ENCODE peak calls at places on chromosomes 5 and 9, in four cellular contexts. Z, C, L and S are unnamed samples.

GRCh38 chr5:130282044-130282443 is 377.8 kb downstream of the CHSY3 start:
- DNase-seq in L (no peak), C (no peak), Z (no peak), S (no peak)

GRCh38 chr9:9552665-9553064 is 1060.1 kb downstream of the PTPRD start:
- DNase-seq in C (no peak), L (no peak), Z (no peak), S (no peak)

GRCh38 chr5:59813761-59814562 is 79.6 kb downstream of the PDE4D start:
- DNase-seq in Z (peak; percentile 30), C (no peak), L (peak; percentile 60), S (peak; percentile 51)

GRCh38 chr9:114098660-114099522 is at the start of gene KIF12:
- DNase-seq in C (no peak), Z (peak; percentile 74), L (peak; percentile 86), S (peak; percentile 93)

GRCh38 chr5:28737682-28738081 is 1699.3 kb upstream of the CDH9 start:
- DNase-seq in C (no peak), L (no peak), Z (no peak), S (no peak)

GRCh38 chr5:143433680-143434079 is 30.2 kb upstream of the NR3C1 start:
- DNase-seq in Z (no peak), C (no peak), L (no peak), S (no peak)

GRCh38 chr5:11903121-11903613 is 1.1 kb downstream of the CTNND2 start:
- DNase-seq in L (no peak), C (no peak), Z (no peak), S (no peak)

GRCh38 chr5:55517804-55518203 is 17.0 kb downstream of the PLPP1 start:
- DNase-seq in Z (no peak), C (no peak), L (no peak), S (no peak)

GRCh38 chr5:82092-82491 is 9.9 kb upstream of the PLEKHG4B start:
- DNase-seq in Z (peak; percentile 52), L (peak; percentile 66), C (no peak), S (no peak)

GRCh38 chr9:119004618-119004990 is 364.6 kb downstream of the BRINP1 start:
- DNase-seq in Z (peak; percentile 12), L (no peak), C (no peak), S (no peak)

GRCh38 chr9:134433101-134433500 is 106.8 kb downstream of the RXRA start:
- DNase-seq in L (no peak), C (no peak), Z (no peak), S (no peak)

GRCh38 chr5:177131711-177132503 is 1.7 kb upstream of the NSD1 start:
- DNase-seq in L (peak; percentile 76), C (no peak), Z (no peak), S (no peak)

GRCh38 chr5:38506302-38506701 is 50.1 kb downstream of the LIFR start:
- DNase-seq in L (no peak), Z (no peak), C (no peak), S (no peak)

GRCh38 chr5:126854526-126855110 is 77.7 kb downstream of the LMNB1 start:
- DNase-seq in L (peak; percentile 33), Z (no peak), C (no peak), S (no peak)

GRCh38 chr9:91580136-91580535 is 156.5 kb upstream of the NFIL3 start:
- DNase-seq in C (no peak), Z (no peak), L (no peak), S (no peak)

GRCh38 chr9:113261917-113262671 is 13.3 kb downstream of the CDC26 start:
- DNase-seq in C (no peak), L (no peak), Z (peak; percentile 35), S (no peak)

GRCh38 chr5:17398439-17398838 is 99.6 kb upstream of the TAF11L2 start:
- DNase-seq in C (no peak), L (no peak), Z (no peak), S (peak; percentile 60)

GRCh38 chr9:98215821-98216220 is 23.4 kb upstream of the CORO2A start:
- DNase-seq in Z (no peak), L (peak; percentile 74), C (no peak), S (peak; percentile 82)

GRCh38 chr5:172906436-172906835 is 52.8 kb upstream of the RPL26L1 start:
- DNase-seq in C (peak; percentile 57), L (no peak), Z (no peak), S (no peak)

GRCh38 chr9:137264067-137264466 is 8.9 kb downstream of the NELFB start:
- DNase-seq in Z (no peak), L (no peak), C (no peak), S (no peak)

GRCh38 chr9:21381752-21382339 is 3.4 kb downstream of the IFNA2 start:
- DNase-seq in L (no peak), C (peak; percentile 94), Z (peak; percentile 36), S (no peak)

GRCh38 chr5:160097981-160098380 is 21.3 kb downstream of the PWWP2A start:
- DNase-seq in Z (no peak), L (no peak), C (no peak), S (no peak)

GRCh38 chr9:70420267-70421019 is 6.0 kb upstream of the KLF9 start:
- DNase-seq in Z (peak; percentile 87), L (peak; percentile 82), C (no peak), S (peak; percentile 78)

GRCh38 chr5:150085950-150086715 is at the start of gene CSF1R:
- DNase-seq in L (peak; percentile 36), C (no peak), Z (no peak), S (no peak)

GRCh38 chr5:95821110-95822021 is 1.2 kb downstream of the GLRX start:
- DNase-seq in L (no peak), Z (no peak), C (no peak), S (peak; percentile 68)

GRCh38 chr9:124551472-124552339 is 44.5 kb upstream of the NR5A1 start:
- DNase-seq in C (peak; percentile 4), L (peak; percentile 78), Z (peak; percentile 53), S (peak; percentile 66)

GRCh38 chr9:136961279-136962065 is 9.4 kb downstream of the LCN12 start:
- DNase-seq in C (no peak), L (no peak), Z (no peak), S (peak; percentile 66)

GRCh38 chr5:1293997-1294838 is 650 bp downstream of the TERT start:
- DNase-seq in L (peak; percentile 78), Z (no peak), C (no peak), S (peak; percentile 55)

GRCh38 chr5:115455241-115455640 is 89.3 kb downstream of the FEM1C start:
- DNase-seq in Z (no peak), C (no peak), L (no peak), S (no peak)

GRCh38 chr5:72237415-72237814 is 82.6 kb downstream of the MRPS27 start:
- DNase-seq in C (no peak), Z (no peak), L (no peak), S (no peak)

DNA sequence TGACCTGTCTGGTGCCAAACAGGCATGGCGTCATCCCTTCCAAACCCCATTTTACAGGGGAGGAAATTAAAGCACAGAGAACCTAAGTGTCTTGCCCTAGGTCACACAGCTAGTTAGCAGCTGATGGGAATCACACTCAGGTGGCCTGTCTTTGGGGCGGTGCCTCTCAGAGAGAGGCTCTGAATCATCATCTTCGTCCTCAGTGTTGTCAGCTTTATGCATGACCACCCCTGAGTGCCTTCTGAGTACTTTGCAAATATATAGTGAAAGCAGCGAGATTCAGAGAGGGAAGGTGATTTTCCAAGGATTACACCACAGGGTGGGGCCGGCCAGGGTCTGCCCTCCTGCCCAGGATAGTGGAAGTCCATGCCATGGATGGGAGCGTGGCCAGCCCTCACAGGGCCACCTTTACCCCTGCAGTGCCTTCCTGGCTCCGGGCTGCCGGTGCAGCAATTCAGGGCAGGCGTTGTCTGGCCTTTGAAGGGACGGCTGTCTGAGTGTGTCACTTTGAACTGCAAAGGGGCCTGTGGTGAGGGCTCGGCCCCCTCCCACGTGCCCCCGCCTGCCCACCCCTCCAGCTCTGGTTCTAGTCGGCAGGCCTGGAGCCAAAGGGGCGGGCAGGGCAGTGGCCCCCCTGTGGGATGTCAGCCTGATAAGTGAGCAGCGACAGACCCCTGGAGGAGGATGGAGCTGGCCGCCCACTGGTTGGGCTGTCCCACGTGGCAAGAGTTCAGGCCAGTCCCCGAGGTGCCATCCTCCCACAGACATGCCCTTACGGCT is 16.9 kb downstream of the LMX1B start:
- DNase-seq in L (no peak), Z (no peak), C (no peak), S (no peak)
- TF ChIP-seq TCF12 in L (no peak), Z (no peak), C (no peak), S (no peak)

GRCh38 chr5:122180863-122181519 is 51.6 kb downstream of the ZNF474 start:
- DNase-seq in L (no peak), C (no peak), Z (no peak), S (no peak)

GRCh38 chr5:122182491-122182921 is 53.2 kb downstream of the ZNF474 start:
- DNase-seq in C (no peak), L (no peak), Z (no peak), S (no peak)

GRCh38 chr5:122184676-122185255 is 55.4 kb downstream of the ZNF474 start:
- DNase-seq in Z (no peak), L (no peak), C (no peak), S (no peak)

GRCh38 chr5:122183795-122184185 is 54.4 kb downstream of the ZNF474 start:
- DNase-seq in C (no peak), L (no peak), Z (no peak), S (no peak)

GRCh38 chr5:122183098-122183794 is 53.9 kb downstream of the ZNF474 start:
- DNase-seq in L (no peak), Z (no peak), C (no peak), S (no peak)
- H3K27ac ChIP-seq in L (no peak overlapping the region), Z (no peak overlapping the region), C (no peak overlapping the region), S (peak overlapping the region; percentile 96)

GRCh38 chr9:13450723-13451122 is 171.2 kb upstream of the MPDZ start:
- DNase-seq in Z (no peak), C (peak; percentile 2), L (no peak), S (no peak)
- TF ChIP-seq TCF12 in Z (no peak), C (no peak), L (no peak), S (no peak)

GRCh38 chr9:35689351-35689600 is 449 bp downstream of the TPM2 start:
- DNase-seq in C (no peak), L (no peak), Z (no peak), S (no peak)
- H3K27ac ChIP-seq in C (no peak overlapping the region), L (peak overlapping the region; percentile 54), Z (no peak overlapping the region), S (peak overlapping the region; percentile 96)

GRCh38 chr5:146877783-146878470 is 630 bp downstream of the PPP2R2B start:
- DNase-seq in C (no peak), L (peak; percentile 78), Z (no peak), S (peak; percentile 79)
- TF ChIP-seq TCF12 in C (no peak), L (no peak), Z (no peak), S (no peak)

GRCh38 chr5:137837741-137838389 is 29.8 kb upstream of the MYOT start:
- DNase-seq in L (no peak), C (no peak), Z (no peak), S (no peak)
- H3K27ac ChIP-seq in L (no peak overlapping the region), C (no peak overlapping the region), Z (no peak overlapping the region), S (peak overlapping the region; percentile 82)

DNA sequence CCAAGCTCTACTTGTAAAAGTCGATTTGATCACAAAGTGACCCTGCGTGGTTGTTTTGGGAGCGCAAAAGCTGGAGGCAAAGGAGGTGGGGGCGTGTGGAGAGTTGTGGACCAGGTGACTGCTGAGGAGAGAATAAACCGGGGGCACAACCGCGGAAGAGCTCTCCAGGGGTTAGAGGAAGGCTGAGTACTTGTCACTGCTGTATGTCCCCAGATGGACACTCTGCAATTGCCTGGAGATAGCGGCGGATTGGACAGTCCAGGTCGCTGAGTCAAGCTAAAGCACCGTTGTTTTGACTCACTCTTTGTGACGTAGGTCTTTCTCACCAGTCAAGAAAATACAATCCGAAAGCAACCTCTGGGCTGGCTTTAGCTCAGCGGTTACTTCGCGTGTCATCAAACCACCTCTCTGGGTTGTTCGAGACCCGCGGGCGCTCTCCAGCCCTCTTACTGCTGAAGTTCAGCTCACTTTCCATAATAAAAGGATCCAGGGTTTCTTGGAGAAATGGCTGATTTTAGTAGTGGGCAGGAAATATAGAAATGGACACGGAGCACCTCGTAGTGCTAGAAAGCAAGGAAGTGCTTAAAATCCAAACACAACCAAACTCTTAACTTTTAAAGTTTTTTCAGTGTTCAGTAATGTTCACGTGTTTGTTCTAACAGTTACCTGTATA is 25.7 kb downstream of the ZMAT2 start:
- DNase-seq in C (peak; percentile 81), L (peak; percentile 71), Z (peak; percentile 92), S (peak; percentile 62)
- TF ChIP-seq TCF12 in C (no peak), L (no peak), Z (no peak), S (peak; percentile 19)